ENCODE peak calls at places on chromosomes 11 and 22, in seven cellular contexts. D is IMR-90; G is ovary; O is heart left ventricle; I is effector memory CD4-positive, alpha-beta T cell; L is CD8-positive, alpha-beta T cell; B is adrenal gland. Q is an unnamed sample.

GRCh38 chr11:130156108-130157022 is 3.2 kb upstream of the ST14 start:
- DNase-seq in I (no peak), O (no peak), B (no peak), D (no peak), L (no peak), G (no peak), Q (no peak)

GRCh38 chr11:1589996-1590395 is 4.9 kb upstream of the KRTAP5-1 start:
- DNase-seq in O (no peak), I (no peak), D (no peak), L (no peak), G (no peak), B (no peak), Q (no peak)

GRCh38 chr11:128927108-128927461 is 15.6 kb downstream of the TP53AIP1 start:
- DNase-seq in G (no peak), O (no peak), I (no peak), L (no peak), D (no peak), B (no peak), Q (no peak)

GRCh38 chr11:116844722-116845121 is 7.3 kb upstream of the APOA1 start:
- DNase-seq in B (no peak), O (no peak), L (no peak), G (no peak), I (no peak), D (no peak), Q (no peak)

GRCh38 chr22:31259798-31260473 is 32.4 kb downstream of the PIK3IP1 start:
- DNase-seq in B (no peak), O (no peak), G (no peak), L (no peak), I (no peak), D (no peak), Q (no peak)

GRCh38 chr22:32795214-32795596 is 6.3 kb upstream of the TIMP3 start:
- DNase-seq in D (no peak), B (no peak), L (no peak), O (no peak), G (no peak), I (no peak), Q (no peak)

GRCh38 chr11:129740877-129741276 is 74.8 kb upstream of the TMEM45B start:
- DNase-seq in G (no peak), D (no peak), O (no peak), L (no peak), I (no peak), B (no peak), Q (no peak)

GRCh38 chr11:94754335-94754734 is 13.8 kb upstream of the AMOTL1 start:
- DNase-seq in G (no peak), O (no peak), I (no peak), D (no peak), L (no peak), B (no peak), Q (no peak)

GRCh38 chr11:1825039-1825740 is 9.6 kb upstream of the SYT8 start:
- DNase-seq in B (peak; percentile 24), L (no peak), G (no peak), D (no peak), O (peak; percentile 78), I (no peak), Q (no peak)

GRCh38 chr11:78929906-78930220 is 355.2 kb upstream of the NARS2 start:
- DNase-seq in O (no peak), G (no peak), I (no peak), B (no peak), L (no peak), D (no peak), Q (no peak)

GRCh38 chr11:78932757-78933156 is 358.1 kb upstream of the NARS2 start:
- DNase-seq in L (no peak), G (no peak), O (no peak), D (no peak), B (no peak), I (no peak), Q (no peak)

GRCh38 chr11:78931891-78932290 is 357.2 kb upstream of the NARS2 start:
- DNase-seq in G (no peak), L (no peak), D (no peak), O (no peak), B (no peak), I (no peak), Q (no peak)

GRCh38 chr11:78929092-78929905 is 354.6 kb upstream of the NARS2 start:
- DNase-seq in L (no peak), G (no peak), D (no peak), O (no peak), B (no peak), I (no peak), Q (no peak)

DNA sequence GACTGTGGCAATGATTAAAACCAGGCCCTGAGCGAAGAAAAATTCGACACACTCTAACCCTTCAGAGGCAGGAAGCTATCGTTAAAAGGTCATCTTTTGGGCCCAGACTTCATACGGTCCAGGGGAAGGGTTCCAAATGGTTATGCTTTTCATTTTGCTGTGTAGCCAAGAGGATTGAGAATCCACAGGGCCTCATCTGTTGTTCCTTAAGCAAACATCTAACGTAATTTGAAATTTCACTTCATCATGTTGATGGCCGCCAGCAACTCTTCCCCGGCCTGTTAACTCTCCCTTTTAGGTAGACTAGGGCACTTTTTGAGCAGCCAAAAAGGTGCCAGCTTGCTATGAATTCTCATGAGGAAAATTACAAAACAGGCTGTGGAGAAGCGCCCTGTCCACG is 356.1 kb upstream of the NARS2 start:
- DNase-seq in I (no peak), O (no peak), D (no peak), G (no peak), L (no peak), B (no peak), Q (no peak)
- H3K4me3 ChIP-seq in I (no peak overlapping the region), O (no peak overlapping the region), D (no peak overlapping the region), G (no peak overlapping the region), L (no peak overlapping the region), B (no peak overlapping the region), Q (no peak overlapping the region)

DNA sequence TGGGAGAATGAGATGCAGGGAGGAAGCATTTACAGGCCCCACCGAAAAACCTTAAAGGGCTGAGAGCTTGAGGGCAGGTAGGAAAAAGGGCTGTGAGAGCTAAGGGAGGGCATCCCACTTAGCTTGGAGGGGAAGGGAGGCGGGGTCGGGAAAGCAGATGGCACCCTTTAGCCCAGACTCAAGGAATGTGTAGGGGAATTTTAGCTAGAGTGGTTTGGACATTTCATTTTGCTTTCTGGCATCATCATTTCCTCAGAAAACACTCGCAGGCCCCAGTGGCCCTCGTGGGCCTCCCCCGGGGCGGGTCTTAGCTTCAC is 846 bp upstream of the STIM1 start:
- DNase-seq in O (no peak), G (no peak), I (no peak), B (no peak), D (no peak), L (no peak), Q (no peak)
- H3K4me1 ChIP-seq in O (peaks cover 46% of the 10 kb centered on the region), G (peaks cover 15% of the 10 kb centered on the region), I (peaks cover 46% of the 10 kb centered on the region), B (peaks cover 24% of the 10 kb centered on the region), D (peaks cover 16% of the 10 kb centered on the region), L (peaks cover 55% of the 10 kb centered on the region), Q (peaks cover 52% of the 10 kb centered on the region)

GRCh38 chr11:123122341-123122740 is 60.4 kb upstream of the HSPA8 start:
- DNase-seq in O (no peak), G (peak; percentile 75), L (no peak), D (peak; percentile 78), B (peak; percentile 57), I (no peak), Q (no peak)
- H3K27ac ChIP-seq in O (peak overlapping the region; percentile 28), G (no peak overlapping the region), L (no peak overlapping the region), D (peak overlapping the region; percentile 63), B (peak overlapping the region; percentile 60), I (no peak overlapping the region), Q (no peak overlapping the region)

GRCh38 chr22:46250783-46251125 is 661 bp upstream of the CDPF1 start:
- DNase-seq in B (no peak), I (no peak), G (no peak), D (no peak), O (no peak), L (no peak), Q (no peak)

GRCh38 chr22:46250035-46250782 is at the start of gene CDPF1:
- DNase-seq in B (peak; percentile 91), I (peak; percentile 83), L (peak; percentile 74), D (peak; percentile 75), G (peak; percentile 86), O (peak; percentile 97), Q (peak; percentile 90)

GRCh38 chr22:46247443-46247975 is 2.6 kb downstream of the CDPF1 start:
- DNase-seq in I (no peak), L (no peak), D (no peak), B (no peak), O (no peak), G (no peak), Q (no peak)

GRCh38 chr22:46251816-46252380 is 1.8 kb upstream of the CDPF1 start:
- DNase-seq in G (no peak), O (no peak), I (no peak), L (no peak), D (no peak), B (no peak), Q (no peak)

GRCh38 chr22:46251266-46251665 is 1.2 kb upstream of the CDPF1 start:
- DNase-seq in G (no peak), L (no peak), I (no peak), O (no peak), B (no peak), D (no peak), Q (no peak)
- H3K4me3 ChIP-seq in G (peak overlapping the region; percentile 69), L (peak overlapping the region; percentile 80), I (peak overlapping the region; percentile 75), O (peak overlapping the region; percentile 65), B (no peak overlapping the region), D (peak overlapping the region; percentile 1), Q (peak overlapping the region; percentile 66)

DNA sequence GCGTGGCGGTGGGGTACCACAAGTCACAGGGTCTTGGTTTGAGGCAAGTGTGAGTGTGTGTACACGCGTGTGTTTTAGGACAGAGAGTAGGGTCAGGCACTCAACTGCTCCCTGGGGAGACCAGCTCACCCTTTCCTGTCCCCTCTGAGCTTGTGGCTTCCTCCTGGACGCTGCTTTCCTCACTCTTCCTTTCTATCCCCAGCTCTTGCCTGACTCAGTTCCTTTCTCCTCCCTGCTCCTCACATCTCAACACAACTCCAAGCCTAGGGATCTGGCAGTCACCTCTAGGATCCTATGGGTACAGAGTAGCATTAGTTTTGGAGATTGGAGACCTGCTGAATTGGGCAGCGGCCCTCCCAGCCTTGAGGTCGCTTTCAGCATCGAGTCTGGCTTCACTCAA is 4.1 kb downstream of the CLCF1 start:
- DNase-seq in L (no peak), G (no peak), I (no peak), O (no peak), D (no peak), B (no peak), Q (no peak)
- H3K4me1 ChIP-seq in L (peaks cover 60% of the 10 kb centered on the region), G (peaks cover 39% of the 10 kb centered on the region), I (peaks cover 64% of the 10 kb centered on the region), O (peaks cover 54% of the 10 kb centered on the region), D (peaks cover 53% of the 10 kb centered on the region), B (peaks cover 13% of the 10 kb centered on the region), Q (peaks cover 59% of the 10 kb centered on the region)

Q was measured in CD8-positive, alpha-beta memory T cell.